ENCODE peak calls at places on chromosomes 2 and 18, in eight cellular contexts. Y is uterus; F is kidney; E is body of pancreas; C is tibial artery; Q is cardiac muscle cell; J is effector memory CD4-positive, alpha-beta T cell; P is OCI-LY7. A is an unnamed sample.
A peak's percentile ranks its signal among the peaks of the same experiment; 100 is the strongest.

GRCh38 chr2:23351388-23352141 is 33.4 kb upstream of the KLHL29 start:
- DNase-seq in Q (peak; percentile 95), J (no peak), E (peak; percentile 81), F (peak; percentile 97), P (peak; percentile 18), Y (peak; percentile 91), C (peak; percentile 80), A (peak; percentile 94)

GRCh38 chr18:70333757-70334156 is 44.9 kb downstream of the SOCS6 start:
- DNase-seq in C (no peak), E (no peak), J (no peak), Y (no peak), P (no peak), F (no peak), Q (peak; percentile 91), A (no peak)

GRCh38 chr2:220460257-220460985 is 833.0 kb downstream of the SLC4A3 start:
- DNase-seq in P (peak; percentile 1), Q (no peak), Y (no peak), E (no peak), C (no peak), J (no peak), F (no peak), A (no peak)

GRCh38 chr2:189393440-189394111 is 47.7 kb upstream of the WDR75 start:
- DNase-seq in F (no peak), P (no peak), Y (no peak), Q (peak; percentile 90), C (no peak), E (no peak), J (no peak), A (no peak)

GRCh38 chr2:102238039-102238756 is 51.4 kb downstream of the IL1RL2 start:
- DNase-seq in Q (peak; percentile 82), Y (no peak), E (no peak), C (no peak), P (no peak), F (no peak), J (no peak), A (peak; percentile 43)

GRCh38 chr2:17830053-17831034 is 14.1 kb downstream of the MSGN1 start:
- DNase-seq in Q (peak; percentile 87), Y (peak; percentile 38), P (peak; percentile 8), C (peak; percentile 23), E (peak; percentile 52), J (no peak), F (peak; percentile 83), A (no peak)

GRCh38 chr2:84290537-84290936 is 168.5 kb downstream of the SUCLG1 start:
- DNase-seq in F (no peak), E (no peak), C (no peak), Q (no peak), P (no peak), J (no peak), Y (no peak), A (peak; percentile 60)

GRCh38 chr2:153105829-153106578 is 372.6 kb downstream of the RPRM start:
- DNase-seq in P (no peak), Q (no peak), Y (no peak), E (no peak), C (no peak), F (no peak), J (no peak), A (no peak)

GRCh38 chr2:206086683-206087350 is 843 bp upstream of the INO80D start:
- DNase-seq in Q (peak; percentile 23), J (no peak), Y (no peak), F (no peak), P (peak; percentile 32), E (no peak), C (no peak), A (no peak)

GRCh38 chr2:13652531-13653313 is 936.0 kb downstream of the TRIB2 start:
- DNase-seq in F (no peak), P (no peak), C (no peak), E (no peak), Y (no peak), J (no peak), Q (no peak), A (no peak)

GRCh38 chr2:147483911-147484310 is 360.9 kb upstream of the ACVR2A start:
- DNase-seq in C (no peak), Q (no peak), J (no peak), P (no peak), F (no peak), E (no peak), Y (no peak), A (no peak)

GRCh38 chr2:217289153-217289908 is 429.5 kb upstream of the TNP1 start:
- DNase-seq in P (no peak), Y (no peak), E (no peak), J (no peak), Q (no peak), F (no peak), C (no peak), A (no peak)

GRCh38 chr18:73461780-73462059 is 593.9 kb upstream of the NETO1 start:
- DNase-seq in P (no peak), Q (peak; percentile 3), E (no peak), Y (no peak), J (no peak), F (no peak), C (no peak), A (no peak)

GRCh38 chr2:191593622-191594416 is 84.1 kb upstream of the NABP1 start:
- DNase-seq in Y (no peak), E (no peak), P (no peak), F (no peak), Q (peak; percentile 34), C (no peak), J (no peak), A (no peak)

GRCh38 chr18:33744032-33744697 is 166.1 kb downstream of the ASXL3 start:
- DNase-seq in P (no peak), C (no peak), F (no peak), Q (no peak), E (no peak), Y (no peak), J (no peak), A (no peak)

GRCh38 chr2:64442801-64443429 is 11.0 kb upstream of the LGALSL start:
- DNase-seq in Q (no peak), Y (no peak), C (no peak), P (no peak), F (no peak), J (no peak), E (no peak), A (no peak)

GRCh38 chr2:168490916-168491605 is 35.0 kb downstream of the CERS6 start:
- DNase-seq in P (no peak), Y (no peak), C (no peak), Q (no peak), F (no peak), J (no peak), E (no peak), A (no peak)

DNA sequence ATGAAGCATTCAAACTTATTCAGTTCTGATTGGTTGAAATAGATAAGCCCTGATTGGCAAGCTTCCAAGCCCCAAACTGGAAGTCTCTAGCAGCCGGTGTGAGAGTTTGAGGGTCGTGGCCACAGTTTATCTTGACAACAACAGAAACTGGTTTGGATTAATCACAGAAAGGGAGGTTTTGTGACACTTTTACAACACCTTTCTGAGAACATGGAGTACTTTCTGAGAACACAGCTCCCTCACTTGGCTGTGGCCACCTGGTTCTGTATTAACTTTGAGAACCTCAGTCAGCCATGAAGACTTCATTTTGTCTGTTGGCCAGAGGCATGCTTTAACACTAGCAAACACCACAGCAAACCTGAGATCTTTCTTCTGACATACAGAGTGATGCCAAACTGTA is 280.7 kb upstream of the VWC2L start:
- DNase-seq in P (no peak), J (no peak), E (peak; percentile 15), Y (no peak), C (no peak), F (no peak), Q (no peak), A (no peak)
- H3K36me3 ChIP-seq in P (no peaks in the 10 kb centered on the region), J (no peaks in the 10 kb centered on the region), E (no peaks in the 10 kb centered on the region), Y (no peaks in the 10 kb centered on the region), C (no peaks in the 10 kb centered on the region), F (no peaks in the 10 kb centered on the region), Q (no peaks in the 10 kb centered on the region), A (no peaks in the 10 kb centered on the region)

GRCh38 chr18:77191241-77191751 is 58.4 kb upstream of the GALR1 start:
- DNase-seq in P (no peak), E (no peak), Y (no peak), Q (peak; percentile 56), C (no peak), J (no peak), F (no peak), A (no peak)
- H3K4me3 ChIP-seq in P (no peak overlapping the region), E (no peak overlapping the region), Y (no peak overlapping the region), Q (no peak overlapping the region), C (no peak overlapping the region), J (no peak overlapping the region), F (no peak overlapping the region), A (no peak overlapping the region)

DNA sequence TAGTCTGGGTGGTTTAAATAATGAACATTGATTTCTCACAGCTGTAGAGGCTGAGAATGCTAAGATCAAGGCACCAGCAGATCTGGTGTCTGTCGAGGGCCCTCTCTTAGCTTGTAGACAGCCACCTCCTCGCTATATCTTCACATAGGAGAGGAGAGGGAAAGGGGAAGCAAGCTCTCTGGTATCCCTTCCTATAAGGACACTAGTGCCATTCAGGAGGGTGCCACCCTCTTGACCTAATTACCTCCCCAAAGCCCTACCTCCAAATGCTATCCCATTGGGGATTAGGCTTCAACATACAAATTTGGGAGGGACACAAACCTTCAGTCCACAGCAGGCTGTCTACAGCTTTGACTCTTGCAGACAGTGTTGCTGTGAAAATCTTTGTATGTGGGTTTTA is 76.7 kb downstream of the BOLA3 start:
- DNase-seq in J (no peak), Q (no peak), F (no peak), P (no peak), E (no peak), Y (no peak), C (no peak), A (no peak)
- H3K36me3 ChIP-seq in J (peaks cover 7% of the 10 kb centered on the region), Q (no peaks in the 10 kb centered on the region), F (peaks cover 6% of the 10 kb centered on the region), P (peaks cover 41% of the 10 kb centered on the region), E (no peaks in the 10 kb centered on the region), Y (no peaks in the 10 kb centered on the region), C (no peaks in the 10 kb centered on the region), A (no peaks in the 10 kb centered on the region)

GRCh38 chr2:120226296-120226695 is 3.1 kb upstream of the TMEM185B start:
- DNase-seq in Q (no peak), E (no peak), F (peak; percentile 35), C (no peak), P (no peak), J (no peak), Y (no peak), A (peak; percentile 56)
- H3K4me3 ChIP-seq in Q (no peak overlapping the region), E (no peak overlapping the region), F (no peak overlapping the region), C (no peak overlapping the region), P (no peak overlapping the region), J (no peak overlapping the region), Y (no peak overlapping the region), A (no peak overlapping the region)

DNA sequence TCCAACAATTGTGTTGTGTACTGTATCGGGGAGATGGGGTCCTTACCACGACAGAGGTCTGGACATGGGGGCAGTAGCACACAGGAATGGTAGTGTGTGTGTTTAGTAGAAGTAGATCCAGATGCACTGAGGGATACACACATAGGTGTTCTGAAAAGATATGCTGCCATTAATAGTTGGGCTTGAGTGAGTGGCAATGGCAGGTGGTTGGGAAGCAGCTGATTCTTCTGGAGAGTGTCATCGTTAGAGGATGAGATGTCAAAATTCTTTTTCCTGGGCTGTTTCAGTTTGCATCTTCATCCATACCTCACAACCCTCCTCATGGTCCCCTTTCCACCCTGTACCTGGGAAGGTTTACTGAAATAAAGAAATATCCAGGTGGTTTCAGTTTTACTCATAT is 66.6 kb downstream of the UGGT1 start:
- DNase-seq in F (no peak), J (no peak), P (no peak), Q (no peak), Y (no peak), C (no peak), E (no peak), A (no peak)
- H3K36me3 ChIP-seq in F (peaks cover 36% of the 10 kb centered on the region), J (peaks cover 80% of the 10 kb centered on the region), P (peaks cover 99% of the 10 kb centered on the region), Q (peaks cover 17% of the 10 kb centered on the region), Y (no peaks in the 10 kb centered on the region), C (peaks cover 89% of the 10 kb centered on the region), E (peaks cover 9% of the 10 kb centered on the region), A (peaks cover 90% of the 10 kb centered on the region)

A was measured in sigmoid colon.